ENCODE peak calls at places on chromosome 2, in six cellular contexts. A is heart left ventricle, U is fibroblast of lung, K is thoracic aorta, O is NB4, R is left lung. L is an unnamed sample.

GRCh38 chr2:128316777-128317185 is 1.9 kb downstream of the HS6ST1 start:
- DNase-seq in A (no peak), U (no peak), K (no peak), O (peak), R (peak), L (no peak)

GRCh38 chr2:101433465-101433864 is 41.4 kb downstream of the RFX8 start:
- DNase-seq in A (no peak), U (no peak), K (no peak), O (no peak), R (no peak), L (no peak)

GRCh38 chr2:146754606-146755005 is 1090.2 kb upstream of the ACVR2A start:
- DNase-seq in A (no peak), U (no peak), K (no peak), O (no peak), R (no peak), L (no peak)

GRCh38 chr2:198134287-198134955 is 330.0 kb downstream of the PLCL1 start:
- DNase-seq in A (no peak), U (no peak), K (no peak), O (no peak), R (no peak), L (no peak)

GRCh38 chr2:134240061-134240460 is 13.8 kb upstream of the MGAT5 start:
- DNase-seq in A (no peak), U (no peak), K (no peak), O (no peak), R (no peak), L (no peak)

GRCh38 chr2:199955339-199956061 is at the start of the genes MAIP1 and TYW5:
- DNase-seq in A (peak), U (peak), K (peak), O (peak), R (peak), L (peak)

GRCh38 chr2:40431600-40431955 is 20.3 kb downstream of the SLC8A1 start:
- DNase-seq in A (no peak), U (peak), K (no peak), O (peak), R (peak), L (peak)

GRCh38 chr2:218186355-218186766 is 19.6 kb upstream of the CXCR1 start:
- DNase-seq in A (peak), U (peak), K (no peak), O (peak), R (peak), L (peak)

GRCh38 chr2:193584522-193584938 is 1389.8 kb upstream of the TMEFF2 start:
- DNase-seq in A (no peak), U (no peak), K (no peak), O (peak), R (no peak), L (no peak)

GRCh38 chr2:120546077-120546864 is 189.4 kb upstream of the GLI2 start:
- DNase-seq in A (peak), U (peak), K (peak), O (peak), R (no peak), L (no peak)

GRCh38 chr2:136448435-136448834 is 316.9 kb upstream of the THSD7B start:
- DNase-seq in A (no peak), U (no peak), K (no peak), O (no peak), R (no peak), L (no peak)

GRCh38 chr2:201618744-201619654 is 24.3 kb downstream of the TMEM237 start:
- DNase-seq in A (peak), U (peak), K (peak), O (no peak), R (peak), L (peak)

GRCh38 chr2:54540194-54540593 is 84.1 kb downstream of the SPTBN1 start:
- DNase-seq in A (no peak), U (no peak), K (no peak), O (no peak), R (no peak), L (no peak)

GRCh38 chr2:166775176-166775575 is 113.1 kb upstream of the XIRP2 start:
- DNase-seq in A (no peak), U (no peak), K (no peak), O (no peak), R (no peak), L (no peak)

GRCh38 chr2:172943992-172944793 is 131.5 kb upstream of the MAP3K20 start:
- DNase-seq in A (no peak), U (no peak), K (no peak), O (no peak), R (no peak), L (no peak)

GRCh38 chr2:129849559-129850160 is 129.8 kb upstream of the RAB6C start:
- DNase-seq in A (no peak), U (peak), K (no peak), O (peak), R (no peak), L (no peak)

GRCh38 chr2:241759091-241759807 is 17.4 kb upstream of the GAL3ST2 start:
- DNase-seq in A (no peak), U (no peak), K (no peak), O (no peak), R (peak), L (no peak)

GRCh38 chr2:152761171-152761570 is 42.8 kb downstream of the ARL6IP6 start:
- DNase-seq in A (no peak), U (peak), K (no peak), O (no peak), R (no peak), L (no peak)

GRCh38 chr2:71454221-71455010 is 1.1 kb downstream of the DYSF start:
- DNase-seq in A (peak), U (no peak), K (no peak), O (peak), R (no peak), L (peak)

GRCh38 chr2:40358783-40359182 is 93.1 kb downstream of the SLC8A1 start:
- DNase-seq in A (no peak), U (no peak), K (no peak), O (no peak), R (no peak), L (peak)

GRCh38 chr2:119487434-119488244 is 36.6 kb downstream of the SCTR start:
- DNase-seq in A (no peak), U (no peak), K (no peak), O (no peak), R (peak), L (no peak)

GRCh38 chr2:23533014-23533730 is 148.2 kb downstream of the KLHL29 start:
- DNase-seq in A (no peak), U (no peak), K (no peak), O (no peak), R (no peak), L (no peak)

GRCh38 chr2:126945118-126945517 is 46.4 kb downstream of the TEX51 start:
- DNase-seq in A (no peak), U (no peak), K (no peak), O (no peak), R (no peak), L (no peak)

GRCh38 chr2:120149406-120149805 is 73.8 kb downstream of the TMEM185B start:
- DNase-seq in A (no peak), U (no peak), K (no peak), O (no peak), R (no peak), L (no peak)

GRCh38 chr2:179613701-179614100 is 247.7 kb downstream of the ZNF385B start:
- DNase-seq in A (no peak), U (peak), K (no peak), O (no peak), R (no peak), L (no peak)

GRCh38 chr2:56580242-56580641 is 396.5 kb downstream of the CCDC85A start:
- DNase-seq in A (no peak), U (no peak), K (no peak), O (no peak), R (no peak), L (no peak)

GRCh38 chr2:160379399-160379798 is 114.2 kb downstream of the RBMS1 start:
- DNase-seq in A (no peak), U (peak), K (no peak), O (peak), R (no peak), L (no peak)

GRCh38 chr2:105746177-105747080 is 1.7 kb downstream of the NCK2 start:
- DNase-seq in A (peak), U (no peak), K (peak), O (peak), R (peak), L (peak)

GRCh38 chr2:216074794-216075193 is 6.8 kb downstream of the PECR start:
- DNase-seq in A (no peak), U (no peak), K (no peak), O (no peak), R (no peak), L (no peak)

GRCh38 chr2:46175409-46175808 is 121.8 kb upstream of the EPAS1 start:
- DNase-seq in A (no peak), U (no peak), K (no peak), O (no peak), R (no peak), L (no peak)

GRCh38 chr2:98870516-98871158 is 65.4 kb downstream of the CRACDL start:
- DNase-seq in A (no peak), U (no peak), K (no peak), O (no peak), R (no peak), L (no peak)

GRCh38 chr2:224919472-224920110 is 122.7 kb downstream of the DOCK10 start:
- DNase-seq in A (no peak), U (no peak), K (no peak), O (no peak), R (no peak), L (no peak)

GRCh38 chr2:224915126-224915525 is 127.1 kb downstream of the DOCK10 start:
- DNase-seq in A (no peak), U (no peak), K (no peak), O (no peak), R (no peak), L (no peak)

GRCh38 chr2:224922142-224922727 is 120.0 kb downstream of the DOCK10 start:
- DNase-seq in A (no peak), U (no peak), K (no peak), O (peak), R (no peak), L (no peak)

DNA sequence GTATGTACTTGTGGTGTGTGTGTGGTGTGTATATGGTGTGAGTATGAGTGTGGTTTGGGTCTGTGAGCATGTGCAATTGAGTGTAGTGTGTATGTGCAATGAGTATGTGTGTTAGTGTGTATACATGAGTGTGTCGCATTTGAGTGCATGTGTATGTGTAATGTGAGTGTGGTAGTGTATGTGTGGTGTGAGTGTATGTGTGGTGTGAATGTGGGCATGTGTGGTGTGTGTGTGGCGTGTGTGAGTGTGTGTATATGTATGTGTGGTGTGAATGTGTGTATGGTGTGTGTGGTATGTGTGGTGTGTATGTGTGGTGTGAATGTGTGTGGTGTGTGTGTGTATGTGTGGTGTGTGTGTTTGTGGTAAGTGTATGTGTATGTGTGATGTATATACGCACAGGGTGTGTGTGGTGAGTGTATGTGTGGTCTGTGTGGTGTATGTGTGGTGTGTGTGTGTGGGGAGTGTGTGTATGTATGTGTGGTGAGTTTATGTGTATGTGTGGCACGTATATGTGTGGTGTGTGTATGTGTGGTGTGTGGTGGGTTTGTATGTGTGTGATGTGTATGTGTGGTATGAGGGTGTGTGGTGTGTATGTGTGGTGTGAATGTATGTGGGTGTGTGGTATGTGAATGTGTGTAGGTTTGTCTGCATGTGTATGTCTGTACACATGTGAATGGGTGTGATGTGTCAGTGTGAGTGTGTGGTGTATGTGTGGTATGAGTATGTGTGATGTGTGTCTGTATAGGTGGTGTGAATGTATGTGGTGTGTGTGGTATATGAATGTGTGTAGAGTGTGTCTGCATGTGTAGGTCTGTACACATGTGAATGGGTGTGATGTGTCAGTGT is 123.4 kb downstream of the DOCK10 start:
- DNase-seq in A (no peak), U (no peak), K (no peak), O (no peak), R (no peak), L (no peak)
- TF ChIP-seq CTCF in A (no peak), U (no peak), K (no peak), O (no peak), R (no peak), L (no peak)

DNA sequence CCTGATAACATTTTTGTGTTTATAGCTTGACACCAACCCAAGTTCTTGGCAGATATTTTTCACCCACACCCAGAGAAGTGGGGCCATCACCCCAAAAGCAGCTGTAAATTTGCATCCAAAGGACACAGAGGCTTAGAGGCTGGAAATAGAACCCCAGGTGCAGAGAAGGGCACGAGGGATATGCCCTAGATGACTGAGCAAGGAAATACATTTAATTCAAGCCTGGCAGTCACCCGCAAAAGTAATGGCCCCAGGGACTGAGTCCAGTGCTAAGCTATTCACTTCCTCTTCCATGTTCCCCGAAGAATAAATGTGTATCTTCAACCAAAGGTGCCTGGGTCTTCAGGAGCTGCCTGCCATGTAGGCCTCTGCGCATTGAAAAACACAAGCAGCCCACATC is 14.0 kb upstream of the REG3G start:
- DNase-seq in A (no peak), U (no peak), K (no peak), O (no peak), R (no peak), L (no peak)
- TF ChIP-seq CTCF in A (no peak), U (no peak), K (no peak), O (no peak), R (no peak), L (no peak)

GRCh38 chr2:184597571-184597980 is 753 bp upstream of the ZNF804A start:
- DNase-seq in A (no peak), U (peak), K (no peak), O (peak), R (peak), L (peak)

GRCh38 chr2:184599054-184599874 is 935 bp downstream of the ZNF804A start:
- DNase-seq in A (no peak), U (peak), K (no peak), O (peak), R (peak), L (no peak)

GRCh38 chr2:184597996-184598312 is 375 bp upstream of the ZNF804A start:
- DNase-seq in A (no peak), U (no peak), K (no peak), O (no peak), R (no peak), L (no peak)

GRCh38 chr2:184598313-184599053 is at the start of gene ZNF804A:
- DNase-seq in A (peak), U (peak), K (no peak), O (peak), R (peak), L (peak)

DNA sequence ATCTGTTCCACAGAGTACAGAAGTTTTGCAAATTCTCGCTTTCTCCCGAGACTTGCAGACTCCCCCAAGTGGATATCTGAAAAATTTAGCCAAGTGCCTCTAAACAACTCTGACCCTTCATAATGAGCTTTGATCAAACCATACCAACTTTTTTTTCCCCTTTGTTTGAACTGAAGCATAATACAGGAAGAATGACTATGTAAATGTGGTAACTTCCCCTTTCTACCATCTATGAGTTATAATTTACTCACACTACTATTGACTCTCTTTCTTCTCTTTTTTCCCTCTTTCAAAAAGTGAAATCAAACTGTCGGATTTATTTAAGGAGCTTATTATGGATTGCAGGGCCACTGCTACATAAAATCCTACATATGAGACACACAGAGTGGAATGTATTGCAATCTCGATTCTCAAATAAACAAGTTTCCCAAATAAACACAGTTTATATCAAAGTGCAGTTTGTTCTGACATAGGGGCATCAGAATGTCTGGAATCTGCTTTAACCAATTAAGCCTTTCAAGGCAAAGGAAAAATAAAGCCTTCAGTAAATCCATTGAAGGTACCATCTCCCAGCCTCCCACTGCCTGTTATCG is 1.4 kb upstream of the ZNF804A start:
- DNase-seq in A (no peak), U (peak), K (no peak), O (peak), R (no peak), L (no peak)
- TF ChIP-seq CTCF in A (no peak), U (no peak), K (no peak), O (peak), R (no peak), L (peak)

DNA sequence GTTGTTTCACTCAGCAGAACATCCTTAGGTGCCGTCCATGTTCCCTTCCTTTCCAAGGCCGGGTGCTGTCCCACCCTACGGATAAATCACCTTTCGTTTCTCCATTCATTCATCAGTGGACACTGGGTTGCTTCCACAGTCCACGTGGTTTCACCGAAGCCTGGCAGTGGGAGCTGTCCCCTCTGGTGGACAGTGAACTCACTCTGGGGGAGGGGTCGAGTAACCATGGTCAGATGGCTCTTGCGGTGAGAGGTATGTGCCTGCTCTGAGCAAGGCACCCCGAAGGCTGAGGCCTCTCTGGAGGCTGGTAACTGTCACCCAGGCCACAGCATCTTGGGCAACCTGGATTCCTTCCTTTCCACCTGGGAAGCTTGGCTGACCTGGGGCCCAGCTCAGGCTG is 61.5 kb upstream of the TWIST2 start:
- DNase-seq in A (no peak), U (no peak), K (no peak), O (no peak), R (no peak), L (no peak)
- TF ChIP-seq CTCF in A (no peak), U (no peak), K (no peak), O (no peak), R (no peak), L (no peak)

DNA sequence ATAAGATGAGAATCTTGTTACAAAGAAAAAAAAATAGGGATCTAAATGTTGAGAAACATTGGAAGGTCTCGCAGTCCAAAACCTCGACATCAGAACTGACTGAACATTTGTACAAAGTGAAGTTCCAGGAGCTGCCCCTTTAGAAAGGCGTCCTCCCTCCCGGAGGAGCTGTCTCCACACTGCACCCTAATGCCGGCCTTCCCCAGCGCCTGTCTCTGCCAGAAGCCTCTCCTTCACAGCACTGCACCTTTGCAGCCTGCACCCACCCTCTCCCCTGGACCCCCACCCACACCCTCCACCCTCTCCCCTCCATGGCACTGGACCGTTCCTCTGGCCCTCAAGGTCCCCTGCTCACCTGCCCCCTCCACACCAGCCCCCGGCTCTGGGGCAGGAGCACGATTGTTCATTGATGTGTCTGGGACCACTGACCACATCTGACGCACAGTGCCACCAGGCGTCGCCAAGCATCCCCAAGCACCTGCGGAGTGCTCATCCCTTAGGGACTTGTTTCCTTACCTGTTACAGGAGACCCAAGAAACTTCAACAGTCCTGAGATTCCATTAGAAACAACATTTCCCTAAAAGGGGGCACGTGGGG is 90.3 kb upstream of the SNTG2 start:
- DNase-seq in A (no peak), U (no peak), K (no peak), O (no peak), R (no peak), L (no peak)
- TF ChIP-seq CTCF in A (no peak), U (no peak), K (no peak), O (no peak), R (no peak), L (no peak)

L was measured in dorsolateral prefrontal cortex.